ENCODE peak calls at places on chromosome 3, in eight cellular contexts. X is lower lobe of right lung; T is uterus; Y is fibroblast of lung; D is stimulated activated naive CD8-positive, alpha-beta T cell treated with anti-CD3 and anti-CD28 coated beads, Interleukin-15, amount 100 ng/mL, for 72 hours; F is T follicular helper cell; G is NCI-H226; B is NCI-H1092 treated with DMSO at 0.1 percent for 48 hours. E is an unnamed sample.

GRCh38 chr3:1183320-1184048 is 90.7 kb downstream of the CNTN6 start:
- DNase-seq in X (no peak), T (no peak), Y (peak), D (no peak), F (no peak), G (no peak), B (no peak), E (no peak)

GRCh38 chr3:5195605-5196004 is 8.1 kb downstream of the EDEM1 start:
- DNase-seq in X (peak), T (no peak), Y (no peak), D (no peak), F (no peak), G (peak), B (no peak), E (peak)

GRCh38 chr3:174097686-174098085 is 700.1 kb downstream of the NLGN1 start:
- DNase-seq in X (no peak), T (no peak), Y (no peak), D (no peak), F (no peak), G (no peak), B (no peak), E (no peak)

GRCh38 chr3:137180220-137180619 is 222.4 kb downstream of the IL20RB start:
- DNase-seq in X (no peak), T (no peak), Y (no peak), D (no peak), F (no peak), G (no peak), B (no peak), E (no peak)

GRCh38 chr3:42067324-42067723 is 23.8 kb upstream of the TRAK1 start:
- DNase-seq in X (no peak), T (no peak), Y (peak), D (no peak), F (no peak), G (no peak), B (no peak), E (no peak)

GRCh38 chr3:149454746-149455145 is 19.8 kb upstream of the TM4SF4 start:
- DNase-seq in X (no peak), T (no peak), Y (peak), D (no peak), F (no peak), G (peak), B (no peak), E (no peak)

GRCh38 chr3:40780341-40780800 is 255.6 kb downstream of the ZNF621 start:
- DNase-seq in X (peak), T (peak), Y (no peak), D (no peak), F (no peak), G (no peak), B (peak), E (no peak)

GRCh38 chr3:194147679-194148078 is 11.7 kb downstream of the HES1 start:
- DNase-seq in X (no peak), T (no peak), Y (no peak), D (no peak), F (no peak), G (no peak), B (no peak), E (no peak)

GRCh38 chr3:23567917-23568316 is 237.8 kb upstream of the UBE2E1 start:
- DNase-seq in X (no peak), T (no peak), Y (peak), D (no peak), F (no peak), G (peak), B (no peak), E (no peak)

GRCh38 chr3:179414804-179415203 is 36.5 kb downstream of the GNB4 start:
- DNase-seq in X (no peak), T (no peak), Y (no peak), D (no peak), F (no peak), G (no peak), B (no peak), E (no peak)